ENCODE peak calls at places on chromosomes 6 and 20, in eight cellular contexts. X is gastroesophageal sphincter; G is activated CD4-positive, CD25-positive, alpha-beta regulatory T cell treated with anti-CD3 and anti-CD28 coated beads, Interleukin-2, amount 50 U/mL, for 24 hours; K is CD4-positive, alpha-beta T cell; E is left cardiac atrium; H is right cardiac atrium; O is naive B cell; J is GM23338. P is an unnamed sample.
A peak's percentile ranks its signal among the peaks of the same experiment; 100 is the strongest.

GRCh38 chr6:36595168-36595818 is 1.1 kb downstream of the SRSF3 start:
- ATAC-seq in H (peak; percentile 50), K (no peak), X (no peak), G (no peak), O (no peak), J (no peak), E (peak; percentile 23), P (peak; percentile 14)

GRCh38 chr20:36950432-36951197 is 893 bp downstream of the SAMHD1 start:
- ATAC-seq in X (no peak), K (peak; percentile 3), G (no peak), E (peak; percentile 6), H (peak; percentile 1), J (peak; percentile 13), O (no peak), P (peak; percentile 50)

GRCh38 chr20:18287546-18287914 is 797 bp upstream of the ZNF133 start:
- ATAC-seq in H (peak; percentile 17), E (peak; percentile 2), G (no peak), K (peak; percentile 1), J (peak; percentile 2), O (no peak), X (no peak), P (peak; percentile 4)

GRCh38 chr20:46512943-46513844 is at the start of gene ZNF334:
- ATAC-seq in K (no peak), J (peak; percentile 99), X (peak; percentile 61), G (peak; percentile 93), H (peak; percentile 96), E (peak; percentile 98), O (peak; percentile 68), P (peak; percentile 96)

GRCh38 chr6:129342243-129342642 is 367.7 kb downstream of the ARHGAP18 start:
- ATAC-seq in H (no peak), E (peak; percentile 49), O (no peak), X (peak; percentile 83), K (no peak), G (no peak), J (no peak), P (no peak)

GRCh38 chr6:160085713-160086505 is 35.7 kb upstream of the SLC22A1 start:
- ATAC-seq in X (no peak), H (no peak), G (no peak), J (no peak), E (no peak), K (no peak), O (no peak), P (no peak)

GRCh38 chr20:43691928-43692524 is 25.1 kb downstream of the MYBL2 start:
- ATAC-seq in H (peak; percentile 31), K (no peak), G (peak; percentile 74), E (no peak), X (no peak), J (peak; percentile 84), O (peak; percentile 90), P (peak; percentile 93)

GRCh38 chr6:818191-818590 is 125.3 kb upstream of the EXOC2 start:
- ATAC-seq in J (no peak), E (no peak), K (no peak), G (peak; percentile 65), O (no peak), H (no peak), X (peak; percentile 34), P (no peak)

GRCh38 chr6:33607126-33607783 is 13.9 kb upstream of the ITPR3 start:
- ATAC-seq in O (no peak), K (no peak), E (no peak), J (peak; percentile 64), G (no peak), H (no peak), X (no peak), P (no peak)

GRCh38 chr6:35602133-35602946 is 86.4 kb downstream of the FKBP5 start:
- ATAC-seq in O (peak; percentile 79), X (peak; percentile 85), G (no peak), H (peak; percentile 74), E (peak; percentile 80), J (no peak), K (peak; percentile 3), P (peak; percentile 31)

GRCh38 chr20:42083280-42083679 is 465.1 kb upstream of the CHD6 start:
- ATAC-seq in X (no peak), J (no peak), G (no peak), K (no peak), H (no peak), O (no peak), E (no peak), P (no peak)

P was measured in SK-N-SH treated with all-trans-retinoic acid at 6 μM for 48 hours.